ENCODE peak calls at places on chromosomes 11 and 22, in four cellular contexts. D is OCI-LY7, G is mammary epithelial cell, M is neural progenitor cell. P is an unnamed sample.

GRCh38 chr11:130141561-130142341 is 17.8 kb upstream of the ST14 start:
- DNase-seq in D (no peak), G (no peak), M (no peak), P (no peak)

GRCh38 chr22:23090079-23090835 is 19.9 kb downstream of the GNAZ start:
- DNase-seq in D (no peak), M (no peak), G (no peak), P (no peak)

GRCh38 chr11:68990995-68991780 is 10.4 kb upstream of the MRGPRD start:
- DNase-seq in D (no peak), M (no peak), G (no peak), P (no peak)

GRCh38 chr11:120212259-120212888 is 1.5 kb downstream of the OAF start:
- DNase-seq in D (no peak), M (no peak), G (no peak), P (peak)

GRCh38 chr11:28621648-28622215 is 513.5 kb downstream of the METTL15 start:
- DNase-seq in M (no peak), G (no peak), D (no peak), P (no peak)

GRCh38 chr22:31179345-31179744 is 19.4 kb downstream of the RNF185 start:
- DNase-seq in G (peak), M (no peak), D (no peak), P (no peak)

GRCh38 chr22:36746571-36746970 is 29.3 kb downstream of the IFT27 start:
- DNase-seq in M (no peak), G (no peak), D (no peak), P (no peak)

GRCh38 chr11:134025086-134025437 is 43.8 kb upstream of the JAM3 start:
- DNase-seq in G (no peak), D (no peak), M (no peak), P (no peak)

GRCh38 chr11:125175166-125175565 is 10.6 kb downstream of the PKNOX2 start:
- DNase-seq in D (no peak), M (no peak), G (no peak), P (no peak)

GRCh38 chr11:116605543-116605942 is 167.2 kb downstream of the BUD13 start:
- DNase-seq in M (peak), G (peak), D (peak), P (peak)

GRCh38 chr22:37483594-37484114 is 2.5 kb downstream of the MFNG start:
- DNase-seq in D (no peak), M (no peak), G (no peak), P (no peak)

GRCh38 chr22:34801221-34801620 is 264.7 kb upstream of the ISX start:
- DNase-seq in M (no peak), D (no peak), G (no peak), P (no peak)

GRCh38 chr11:69215784-69216415 is 60.2 kb downstream of the SMIM38 start:
- DNase-seq in G (peak), D (no peak), M (no peak), P (no peak)

GRCh38 chr11:3165152-3165705 is at the start of gene OSBPL5:
- DNase-seq in D (peak), G (peak), M (peak), P (peak)

GRCh38 chr11:47241740-47242400 is 6.7 kb downstream of the ACP2 start:
- DNase-seq in D (no peak), G (peak), M (no peak), P (no peak)

DNA sequence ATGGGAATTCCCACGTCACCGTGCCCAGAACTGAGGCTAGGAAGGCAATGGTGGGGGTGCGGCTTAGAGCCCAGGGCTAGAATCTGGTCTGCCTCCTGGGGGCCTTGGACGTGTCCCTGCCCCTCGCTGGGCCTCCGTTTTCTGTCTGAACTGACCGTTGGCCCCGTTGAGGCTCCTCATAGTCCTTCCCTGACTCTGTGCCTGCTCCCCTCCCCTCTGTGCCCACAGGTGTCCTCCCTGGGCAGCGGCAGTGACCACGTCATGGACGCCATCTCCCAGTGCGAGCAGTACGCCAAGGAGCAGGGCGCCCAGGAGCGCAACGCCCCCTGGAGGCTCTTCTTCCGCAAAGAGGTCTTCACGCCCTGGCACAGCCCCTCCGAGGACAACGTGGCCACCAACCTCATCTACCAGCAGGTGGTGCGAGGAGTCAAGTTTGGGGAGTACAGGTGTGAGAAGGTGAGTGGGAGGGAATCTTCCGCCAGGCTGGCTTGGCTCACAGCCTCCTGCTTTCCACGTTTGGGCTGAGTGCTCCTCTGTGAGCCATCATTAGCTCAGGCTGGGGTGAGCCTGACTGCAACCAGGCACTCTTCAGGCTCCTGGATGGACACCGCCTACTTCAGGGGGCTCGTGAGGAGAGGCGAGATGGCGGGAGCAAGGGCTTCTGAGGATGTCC is 63.9 kb downstream of the MYO7A start:
- DNase-seq in D (peak), M (peak), G (peak), P (peak)
- H2AFZ ChIP-seq in D (no peak), M (peak), G (peak), P (peak)

GRCh38 chr11:81802591-81802990 is 931.1 kb downstream of the FAM181B start:
- DNase-seq in D (no peak), M (no peak), G (no peak), P (no peak)

GRCh38 chr11:81804858-81805257 is 928.8 kb downstream of the FAM181B start:
- DNase-seq in M (no peak), G (peak), D (no peak), P (no peak)
- H2AFZ ChIP-seq in M (peak), G (peak), D (peak), P (no peak)

DNA sequence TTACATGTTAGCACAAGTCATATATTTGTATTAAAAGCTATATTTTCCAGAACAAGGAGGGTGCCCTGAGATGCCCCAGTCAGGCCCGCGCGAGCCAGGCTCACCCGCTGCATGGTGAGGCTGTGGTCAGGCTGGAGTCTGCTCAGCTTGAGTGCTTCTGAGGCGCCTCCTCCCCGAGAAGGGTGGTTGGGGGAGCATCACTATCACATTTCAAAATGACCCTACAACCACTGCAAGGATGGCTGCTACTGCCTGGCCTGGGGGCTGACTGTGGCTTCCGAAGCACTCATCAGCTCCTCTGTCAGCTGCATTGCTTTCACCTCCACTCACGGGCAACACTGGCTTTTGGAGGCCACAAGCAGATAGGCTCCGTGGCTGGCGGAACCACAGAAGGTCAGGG is 77.1 kb downstream of the SCUBE1 start:
- DNase-seq in D (no peak), G (no peak), M (no peak), P (no peak)
- H2AFZ ChIP-seq in D (no peak), G (no peak), M (no peak), P (no peak)

DNA sequence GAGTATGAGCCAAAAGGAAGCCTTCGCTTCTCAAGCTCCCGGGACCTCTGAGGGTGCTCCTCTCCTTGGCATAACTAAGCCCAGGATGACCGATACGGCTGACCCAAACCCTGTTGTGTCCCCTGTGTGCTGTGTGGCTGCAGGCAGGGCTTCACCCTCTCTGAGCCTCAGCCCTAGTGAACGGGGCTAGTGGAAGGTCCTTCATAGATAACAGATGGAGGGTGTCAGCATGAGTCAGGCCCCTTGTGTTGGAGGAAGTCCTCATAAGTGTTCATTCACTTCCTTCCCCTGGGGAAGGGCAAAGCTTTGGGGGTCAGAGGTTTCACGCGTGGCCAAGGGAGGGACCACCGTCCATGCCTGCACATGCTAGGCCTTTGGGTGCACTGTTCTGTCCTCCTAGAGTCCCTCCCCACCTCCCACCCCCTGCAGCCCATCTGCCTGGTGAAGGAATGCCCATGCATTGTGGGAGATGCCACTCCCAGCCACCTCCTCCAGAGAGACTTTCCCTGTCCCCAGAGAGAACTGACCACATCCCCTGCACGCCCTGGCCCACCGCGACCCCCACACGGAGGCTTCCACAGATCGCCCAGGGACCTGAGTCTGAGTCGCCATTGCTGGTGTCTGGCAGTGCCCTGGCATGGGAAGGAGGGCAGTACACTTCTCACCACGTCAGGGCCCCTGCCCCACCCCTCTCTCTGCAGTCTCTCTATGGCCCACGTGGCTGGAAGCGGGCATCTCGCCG is 21.3 kb downstream of the SHISAL1 start:
- DNase-seq in G (no peak), M (no peak), D (no peak), P (no peak)
- H2AFZ ChIP-seq in G (no peak), M (no peak), D (no peak), P (no peak)

DNA sequence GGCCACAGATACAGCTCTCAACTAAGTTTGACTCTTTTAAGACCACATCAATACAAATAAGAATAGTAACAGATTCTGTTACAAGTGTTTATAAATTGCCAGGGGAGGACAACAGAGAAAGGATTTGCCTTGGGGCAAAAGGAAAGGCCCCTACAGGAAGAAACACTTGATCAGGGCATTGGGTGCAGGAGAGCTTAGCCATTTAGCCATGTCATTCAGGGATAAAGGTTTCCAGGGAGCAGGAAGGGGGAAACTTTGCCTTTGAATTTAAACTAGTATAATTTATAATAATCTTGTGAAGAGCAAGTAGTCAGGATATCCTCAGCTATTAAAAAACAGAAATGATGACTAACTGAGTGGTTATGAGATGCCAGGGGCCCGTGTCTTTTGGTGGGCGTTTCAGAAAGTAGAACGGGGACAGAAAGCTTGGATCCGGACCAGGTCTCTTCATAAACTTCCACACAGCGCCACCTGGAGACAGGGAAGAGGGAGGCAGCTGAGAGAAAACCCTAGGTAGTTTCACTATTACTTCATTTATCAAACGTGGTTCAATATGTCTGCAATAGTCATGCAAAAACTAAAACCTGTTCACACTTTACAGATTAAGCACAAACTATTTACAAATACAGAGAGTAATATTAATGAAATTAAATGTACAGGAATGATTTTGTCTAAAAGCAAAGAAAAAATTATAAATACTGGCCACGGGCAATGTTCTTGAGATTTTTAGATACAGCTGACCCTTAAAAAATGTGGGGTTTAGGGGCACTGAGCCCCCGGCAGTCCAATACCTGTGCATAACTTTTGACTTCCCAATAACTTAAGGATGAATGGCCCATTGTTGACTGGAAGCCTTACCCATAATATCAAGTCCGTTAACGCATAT is 11.0 kb upstream of the SLC5A4 start:
- DNase-seq in M (peak), D (peak), G (peak), P (peak)
- H2AFZ ChIP-seq in M (no peak), D (peak), G (no peak), P (peak)

GRCh38 chr11:12289667-12290476 is 87.5 kb upstream of the PARVA start:
- DNase-seq in M (no peak), G (no peak), D (no peak), P (no peak)

GRCh38 chr11:12287374-12288211 is 89.8 kb upstream of the PARVA start:
- DNase-seq in M (peak), G (peak), D (no peak), P (peak)

GRCh38 chr11:12290477-12290922 is 86.9 kb upstream of the PARVA start:
- DNase-seq in D (no peak), G (no peak), M (no peak), P (no peak)

GRCh38 chr11:12288212-12288933 is 89.0 kb upstream of the PARVA start:
- DNase-seq in G (peak), M (peak), D (peak), P (peak)

DNA sequence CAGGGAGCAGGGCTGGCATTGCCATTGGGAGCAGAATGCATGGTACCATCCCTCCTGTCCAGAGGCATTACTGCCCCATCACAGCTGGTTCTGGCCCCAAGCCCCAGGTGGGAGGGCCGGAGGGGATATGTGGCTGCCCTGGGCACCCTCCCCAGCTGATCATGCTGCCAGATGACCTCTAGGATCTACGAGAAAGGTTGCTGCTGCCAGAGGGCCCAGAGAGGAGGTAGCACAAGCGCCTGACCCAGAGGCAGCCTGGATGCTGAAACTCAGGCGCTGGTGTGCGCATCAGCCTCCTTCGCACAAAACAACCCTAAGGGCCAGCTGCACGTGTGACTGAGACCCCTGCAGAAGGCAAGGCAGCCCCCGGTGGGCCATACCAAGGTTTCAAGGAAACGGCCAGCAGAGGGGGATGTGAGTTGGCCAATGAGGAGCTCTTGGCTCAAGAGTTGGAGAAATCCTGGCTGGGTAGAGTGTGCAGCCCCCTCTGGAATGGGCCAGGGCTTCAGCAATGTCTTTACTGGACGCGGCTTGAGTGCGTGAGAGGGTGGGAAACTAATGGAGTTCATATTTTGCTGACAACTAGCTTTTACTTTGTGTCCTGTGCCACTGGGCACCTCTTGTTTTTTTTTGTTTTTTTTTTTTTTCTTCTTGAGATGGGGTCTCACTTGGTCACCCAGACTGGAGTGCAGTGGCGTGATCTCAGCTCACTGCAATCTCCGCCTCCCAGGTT is 88.3 kb upstream of the PARVA start:
- DNase-seq in D (no peak), M (no peak), G (no peak), P (no peak)
- H2AFZ ChIP-seq in D (no peak), M (peak), G (no peak), P (peak)

GRCh38 chr22:40239345-40239683 is 61.6 kb downstream of the TNRC6B start:
- DNase-seq in M (no peak), D (no peak), G (no peak), P (no peak)

GRCh38 chr22:40237788-40238424 is 60.2 kb downstream of the TNRC6B start:
- DNase-seq in M (no peak), D (no peak), G (no peak), P (no peak)

GRCh38 chr22:40237241-40237640 is 59.5 kb downstream of the TNRC6B start:
- DNase-seq in D (peak), G (no peak), M (no peak), P (no peak)

GRCh38 chr22:40240160-40240559 is 62.4 kb downstream of the TNRC6B start:
- DNase-seq in G (no peak), D (no peak), M (peak), P (no peak)

GRCh38 chr22:40238425-40239344 is 61.0 kb downstream of the TNRC6B start:
- DNase-seq in G (peak), M (no peak), D (no peak), P (peak)
- H2AFZ ChIP-seq in G (peak), M (no peak), D (no peak), P (no peak)